ENCODE peak calls at places on chromosomes 1 and 21, in five cellular contexts. A is stimulated activated CD8-positive, alpha-beta memory T cell treated with anti-CD3 and anti-CD28 coated beads, Interleukin-4, amount 100 ng/mL, for 24 hours; N is endodermal cell; V is fibroblast of mammary gland; T is spleen. R is an unnamed sample.

GRCh38 chr1:204803607-204804006 is 67.1 kb upstream of the NFASC start:
- DNase-seq in A (no peak), N (no peak), V (no peak), T (no peak), R (no peak)

GRCh38 chr1:32619701-32620485 is 30.5 kb downstream of the ZBTB8OS start:
- DNase-seq in A (no peak), N (no peak), V (peak), T (no peak), R (peak)

GRCh38 chr21:43330306-43330881 is 96.5 kb downstream of the SIK1 start:
- DNase-seq in A (no peak), N (no peak), V (no peak), T (no peak), R (no peak)

GRCh38 chr1:207321790-207322530 is 482 bp downstream of the CD55 start:
- DNase-seq in A (no peak), N (no peak), V (peak), T (no peak), R (peak)

GRCh38 chr1:212247179-212247721 is 38.0 kb upstream of the PPP2R5A start:
- DNase-seq in A (no peak), N (no peak), V (peak), T (no peak), R (peak)

GRCh38 chr1:2347409-2347785 is 44.0 kb downstream of the MORN1 start:
- DNase-seq in A (no peak), N (no peak), V (no peak), T (peak), R (no peak)

GRCh38 chr1:30743584-30744059 is 14.0 kb downstream of the LAPTM5 start:
- DNase-seq in A (peak), N (no peak), V (no peak), T (peak), R (no peak)

GRCh38 chr1:85061711-85062424 is 13.6 kb upstream of the MCOLN3 start:
- DNase-seq in A (peak), N (peak), V (peak), T (peak), R (peak)

GRCh38 chr1:114485286-114485685 is 25.7 kb downstream of the TRIM33 start:
- DNase-seq in A (no peak), N (no peak), V (peak), T (no peak), R (peak)

GRCh38 chr1:2344744-2345296 is 46.5 kb downstream of the MORN1 start:
- DNase-seq in A (no peak), N (no peak), V (no peak), T (peak), R (no peak)

GRCh38 chr1:65075123-65075976 is 72.7 kb upstream of the AK4 start:
- DNase-seq in A (peak), N (peak), V (peak), T (no peak), R (peak)

GRCh38 chr1:41482001-41482765 is 2.3 kb downstream of the EDN2 start:
- DNase-seq in A (no peak), N (no peak), V (no peak), T (peak), R (no peak)

GRCh38 chr1:151934048-151934493 is 24.8 kb upstream of the THEM4 start:
- DNase-seq in A (no peak), N (peak), V (peak), T (no peak), R (peak)

GRCh38 chr1:46487818-46488218 is 1.8 kb upstream of the DMBX1 start:
- DNase-seq in A (no peak), N (peak), V (peak), T (peak), R (peak)

GRCh38 chr21:36732217-36732616 is 33.3 kb downstream of the SIM2 start:
- DNase-seq in A (no peak), N (no peak), V (no peak), T (peak), R (no peak)

GRCh38 chr1:161735837-161736236 is 13.7 kb upstream of the DUSP12 start:
- DNase-seq in A (no peak), N (no peak), V (no peak), T (no peak), R (no peak)

GRCh38 chr1:32240140-32240951 is 6.7 kb upstream of the FAM167B start:
- DNase-seq in A (no peak), N (peak), V (no peak), T (peak), R (peak)

GRCh38 chr1:223228931-223229528 is 86.0 kb upstream of the TLR5 start:
- DNase-seq in A (no peak), N (no peak), V (no peak), T (peak), R (no peak)

GRCh38 chr1:182299728-182300581 is 91.6 kb downstream of the GLUL start:
- DNase-seq in A (no peak), N (peak), V (peak), T (peak), R (peak)

GRCh38 chr1:98005326-98006010 is 84.6 kb upstream of the DPYD start:
- DNase-seq in A (no peak), N (no peak), V (no peak), T (no peak), R (peak)

R was measured in cardiac fibroblast.